ENCODE peak calls at places on chromosomes 6 and 20, in eight cellular contexts. J, M, D, N, P, R, B and G are unnamed samples.

GRCh38 chr20:46789339-46789984 is 80.0 kb downstream of the SLC2A10 start:
- DNase-seq in J (no peak), M (no peak), D (no peak), N (no peak), P (no peak), R (no peak), B (no peak), G (no peak)

GRCh38 chr6:16333580-16333979 is 95.2 kb downstream of the GMPR start:
- DNase-seq in J (no peak), M (no peak), D (no peak), N (peak), P (peak), R (no peak), B (peak), G (peak)

GRCh38 chr6:121760640-121761213 is 325.3 kb downstream of the GJA1 start:
- DNase-seq in J (no peak), M (no peak), D (no peak), N (no peak), P (no peak), R (no peak), B (no peak), G (no peak)

GRCh38 chr6:167058261-167058660 is 59.1 kb downstream of the CEP43 start:
- DNase-seq in J (no peak), M (no peak), D (no peak), N (no peak), P (no peak), R (no peak), B (peak), G (no peak)

GRCh38 chr20:61581825-61582188 is 329.7 kb downstream of the CDH4 start:
- DNase-seq in J (no peak), M (no peak), D (no peak), N (no peak), P (no peak), R (no peak), B (no peak), G (no peak)

GRCh38 chr20:2295286-2295685 is 515 bp upstream of the TGM3 start:
- DNase-seq in J (no peak), M (no peak), D (no peak), N (no peak), P (no peak), R (no peak), B (no peak), G (no peak)

GRCh38 chr6:135853986-135854385 is 2.5 kb downstream of the PDE7B start:
- DNase-seq in J (no peak), M (no peak), D (no peak), N (no peak), P (no peak), R (no peak), B (peak), G (no peak)

GRCh38 chr6:155287762-155288161 is 23.9 kb downstream of the CLDN20 start:
- DNase-seq in J (no peak), M (no peak), D (no peak), N (no peak), P (no peak), R (no peak), B (no peak), G (no peak)

GRCh38 chr6:41370488-41371111 is 35.2 kb downstream of the NCR2 start:
- DNase-seq in J (no peak), M (no peak), D (no peak), N (no peak), P (peak), R (no peak), B (no peak), G (no peak)

GRCh38 chr6:47424436-47424836 is 53.2 kb upstream of the CD2AP start:
- DNase-seq in J (no peak), M (no peak), D (no peak), N (no peak), P (no peak), R (no peak), B (no peak), G (no peak)

GRCh38 chr6:47700051-47700450 is 1.7 kb downstream of the ADGRF4 start:
- DNase-seq in J (no peak), M (no peak), D (no peak), N (peak), P (peak), R (no peak), B (peak), G (peak)

GRCh38 chr6:169984181-169985120 is 233.0 kb downstream of the ERMARD start:
- DNase-seq in J (no peak), M (no peak), D (no peak), N (no peak), P (no peak), R (peak), B (no peak), G (no peak)

GRCh38 chr20:59472059-59472458 is 132.3 kb upstream of the PHACTR3 start:
- DNase-seq in J (no peak), M (no peak), D (no peak), N (no peak), P (no peak), R (no peak), B (no peak), G (no peak)

GRCh38 chr6:116115781-116116180 is 10.2 kb downstream of the COL10A1 start:
- DNase-seq in J (no peak), M (no peak), D (no peak), N (no peak), P (no peak), R (no peak), B (peak), G (no peak)

GRCh38 chr6:116106146-116106545 is 5.5 kb downstream of the NT5DC1 start:
- DNase-seq in J (no peak), M (no peak), D (no peak), N (no peak), P (no peak), R (no peak), B (no peak), G (no peak)

GRCh38 chr6:116108836-116109235 is 8.2 kb downstream of the NT5DC1 start:
- DNase-seq in J (no peak), M (no peak), D (no peak), N (no peak), P (no peak), R (no peak), B (no peak), G (no peak)

GRCh38 chr6:116113386-116113785 is 12.5 kb downstream of the COL10A1 start:
- DNase-seq in J (no peak), M (no peak), D (no peak), N (no peak), P (no peak), R (no peak), B (no peak), G (no peak)

GRCh38 chr6:116111552-116112528 is 11.2 kb downstream of the NT5DC1 start:
- DNase-seq in J (peak), M (no peak), D (peak), N (no peak), P (peak), R (peak), B (peak), G (no peak)
- TF ChIP-seq CTCF in J (peak), M (peak), D (peak), N (no peak), P (peak), R (no peak), B (peak), G (peak)

GRCh38 chr6:56851104-56851503 is 103.8 kb upstream of the BEND6 start:
- DNase-seq in J (peak), M (no peak), D (no peak), N (no peak), P (peak), R (no peak), B (no peak), G (no peak)
- H3K4me3 ChIP-seq in J (peak), M (peak), D (no peak), N (peak), P (peak), R (no peak), B (peak), G (peak)

GRCh38 chr20:17227199-17227535 is 327 bp downstream of the PCSK2 start:
- DNase-seq in J (no peak), M (no peak), D (no peak), N (no peak), P (no peak), R (no peak), B (no peak), G (no peak)

GRCh38 chr20:17226410-17227198 is at the start of gene PCSK2:
- DNase-seq in J (no peak), M (no peak), D (no peak), N (no peak), P (peak), R (peak), B (peak), G (no peak)

GRCh38 chr20:17228624-17229061 is 1.8 kb downstream of the PCSK2 start:
- DNase-seq in J (no peak), M (no peak), D (no peak), N (no peak), P (no peak), R (no peak), B (no peak), G (no peak)

GRCh38 chr20:17227669-17228623 is 1.1 kb downstream of the PCSK2 start:
- DNase-seq in J (no peak), M (no peak), D (no peak), N (no peak), P (peak), R (no peak), B (peak), G (no peak)

DNA sequence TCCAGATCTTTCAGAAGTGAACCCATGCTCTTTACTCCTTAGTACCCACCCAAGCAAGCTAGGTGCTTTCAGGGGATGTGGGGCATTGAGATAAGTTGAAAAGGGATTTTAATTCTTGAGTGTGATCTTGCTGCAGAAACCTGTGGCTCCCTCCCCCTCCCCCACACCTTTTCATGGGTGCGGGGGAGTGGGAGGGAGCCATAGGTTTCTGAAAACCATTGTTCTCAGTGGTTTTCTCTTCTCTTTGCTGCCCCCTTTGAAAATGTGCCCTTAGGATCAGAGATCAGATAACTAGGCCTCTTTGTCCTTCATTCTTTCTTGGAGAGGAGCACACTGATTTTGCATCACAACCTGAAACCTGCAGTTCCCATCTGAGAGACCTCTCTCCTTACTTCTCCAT is 2.4 kb downstream of the PCSK2 start:
- DNase-seq in J (no peak), M (no peak), D (no peak), N (no peak), P (no peak), R (no peak), B (no peak), G (no peak)
- TF ChIP-seq CTCF in J (no peak), M (no peak), D (no peak), N (no peak), P (no peak), R (no peak), B (no peak), G (no peak)

GRCh38 chr6:27514906-27515495 is 42.1 kb upstream of the ZNF184 start:
- DNase-seq in J (no peak), M (no peak), D (no peak), N (no peak), P (no peak), R (no peak), B (no peak), G (no peak)
- H3K4me3 ChIP-seq in J (no peak), M (peak), D (no peak), N (no peak), P (no peak), R (no peak), B (peak), G (no peak)

GRCh38 chr6:89242574-89243330 is 25.6 kb upstream of the GABRR1 start:
- DNase-seq in J (peak), M (no peak), D (peak), N (no peak), P (peak), R (no peak), B (peak), G (no peak)

GRCh38 chr6:89237158-89237557 is 20.0 kb upstream of the GABRR1 start:
- DNase-seq in J (no peak), M (no peak), D (no peak), N (no peak), P (peak), R (no peak), B (no peak), G (no peak)

GRCh38 chr6:89243331-89243629 is 26.1 kb upstream of the GABRR1 start:
- DNase-seq in J (no peak), M (no peak), D (no peak), N (no peak), P (no peak), R (no peak), B (peak), G (peak)

GRCh38 chr6:89244237-89244985 is 27.3 kb upstream of the GABRR1 start:
- DNase-seq in J (peak), M (no peak), D (peak), N (no peak), P (no peak), R (no peak), B (no peak), G (no peak)

GRCh38 chr6:89239338-89239737 is 22.2 kb upstream of the GABRR1 start:
- DNase-seq in J (peak), M (no peak), D (peak), N (no peak), P (no peak), R (no peak), B (no peak), G (no peak)
- TF ChIP-seq CTCF in J (peak), M (peak), D (peak), N (no peak), P (peak), R (no peak), B (peak), G (peak)

DNA sequence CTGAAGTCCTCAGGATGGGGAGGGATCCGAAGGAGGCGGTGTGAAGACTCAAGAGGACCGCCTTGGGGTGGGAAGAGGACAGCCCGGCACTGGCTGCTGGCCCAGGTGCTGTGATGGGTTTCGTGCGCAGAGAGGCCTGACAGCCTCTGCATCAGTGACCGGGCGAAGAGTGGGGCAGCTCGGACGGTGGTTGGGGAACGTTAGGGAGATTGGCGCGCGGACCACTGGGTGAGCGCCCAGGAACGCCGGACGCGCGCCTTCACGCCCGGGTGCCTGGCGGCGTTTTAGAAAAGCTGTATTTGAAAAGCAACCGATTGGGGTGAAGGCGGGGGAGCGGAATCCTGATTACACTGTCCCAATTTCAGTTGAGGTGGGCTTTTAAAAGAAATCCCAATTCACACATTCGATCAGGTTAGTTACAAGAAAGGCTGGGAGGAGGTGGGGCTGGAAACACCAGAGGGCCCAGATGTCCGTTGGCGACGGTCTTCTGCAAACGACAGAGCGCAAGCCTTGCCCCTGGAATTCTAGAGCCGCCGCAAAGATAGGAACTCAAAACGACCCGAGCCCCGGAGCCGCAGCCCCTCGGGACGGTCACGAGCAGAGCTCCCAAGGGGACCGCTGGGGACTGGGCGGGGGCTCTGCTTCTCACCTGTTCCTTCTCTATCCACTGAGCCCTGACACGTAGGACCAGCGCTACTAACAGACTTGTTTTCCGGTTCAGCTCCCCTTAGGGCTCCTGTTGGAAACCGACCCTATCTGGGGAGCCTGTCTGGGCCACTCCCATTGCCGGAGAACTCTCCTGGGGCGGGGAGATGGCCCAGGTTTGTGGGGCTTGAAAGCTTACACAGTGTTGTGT is 8.5 kb upstream of the TRIM40 start:
- DNase-seq in J (no peak), M (no peak), D (no peak), N (no peak), P (no peak), R (no peak), B (no peak), G (no peak)
- H3K4me3 ChIP-seq in J (no peak), M (peak), D (no peak), N (no peak), P (peak), R (no peak), B (no peak), G (peak)